ENCODE peak calls at places on chromosomes 11 and 22, in four cellular contexts. N is tibial nerve, S is AG09319, U is foreskin fibroblast. Y is an unnamed sample.

GRCh38 chr11:130616578-130616977 is 168.1 kb downstream of the ADAMTS15 start:
- DNase-seq in S (no peak), U (no peak), N (no peak), Y (no peak)

GRCh38 chr11:56331861-56332491 is 13.9 kb upstream of the OR8K1 start:
- DNase-seq in S (no peak), N (no peak), U (no peak), Y (no peak)

GRCh38 chr22:20205464-20205963 is 54.7 kb upstream of the CCDC188 start:
- DNase-seq in N (no peak), U (no peak), S (no peak), Y (no peak)

GRCh38 chr11:85685820-85686459 is at the start of gene CCDC89:
- DNase-seq in S (peak; percentile 88), N (peak; percentile 70), U (peak; percentile 94), Y (peak; percentile 91)

GRCh38 chr11:71118671-71119250 is 133.6 kb downstream of the SHANK2 start:
- DNase-seq in S (no peak), U (no peak), N (no peak), Y (no peak)

GRCh38 chr22:39493759-39494158 is 8.3 kb upstream of the MIEF1 start:
- DNase-seq in N (no peak), U (peak; percentile 88), S (peak; percentile 67), Y (no peak)

GRCh38 chr11:101738494-101738893 is 154.7 kb upstream of the TRPC6 start:
- DNase-seq in S (no peak), N (no peak), U (no peak), Y (no peak)

GRCh38 chr11:34342008-34342533 is 15.7 kb downstream of the ABTB2 start:
- DNase-seq in N (peak; percentile 38), U (no peak), S (no peak), Y (no peak)

GRCh38 chr11:68342459-68343158 is 30.2 kb downstream of the LRP5 start:
- DNase-seq in N (no peak), S (no peak), U (no peak), Y (no peak)

GRCh38 chr11:133176748-133177147 is 355.6 kb downstream of the OPCML start:
- DNase-seq in S (no peak), N (no peak), U (no peak), Y (no peak)

GRCh38 chr11:35725880-35726279 is 63.3 kb downstream of the TRIM44 start:
- DNase-seq in N (peak; percentile 7), U (peak; percentile 57), S (no peak), Y (no peak)

DNA sequence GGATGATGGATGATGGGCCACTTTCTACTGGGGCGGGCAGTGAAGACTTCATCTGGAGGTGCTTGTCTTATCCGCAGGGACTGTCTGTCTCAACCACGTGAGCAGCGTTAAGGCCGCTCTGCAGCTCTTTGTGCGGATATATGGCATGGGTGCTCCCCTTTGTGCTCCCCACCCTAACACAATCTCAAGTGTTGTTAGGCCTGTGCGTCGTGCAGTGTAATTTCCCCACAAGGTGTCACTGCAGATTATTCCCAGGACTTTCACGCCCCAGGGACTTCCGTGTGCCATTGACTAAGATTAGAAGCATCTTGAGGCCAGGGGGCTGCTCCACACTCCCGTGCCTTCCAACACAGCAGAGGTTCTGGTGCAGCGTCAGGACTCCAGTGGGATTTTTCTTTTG is 65.3 kb downstream of the TBC1D22A start:
- DNase-seq in N (no peak), S (no peak), U (no peak), Y (peak; percentile 24)
- TF ChIP-seq CTCF in N (no peak), S (no peak), U (no peak), Y (no peak)

DNA sequence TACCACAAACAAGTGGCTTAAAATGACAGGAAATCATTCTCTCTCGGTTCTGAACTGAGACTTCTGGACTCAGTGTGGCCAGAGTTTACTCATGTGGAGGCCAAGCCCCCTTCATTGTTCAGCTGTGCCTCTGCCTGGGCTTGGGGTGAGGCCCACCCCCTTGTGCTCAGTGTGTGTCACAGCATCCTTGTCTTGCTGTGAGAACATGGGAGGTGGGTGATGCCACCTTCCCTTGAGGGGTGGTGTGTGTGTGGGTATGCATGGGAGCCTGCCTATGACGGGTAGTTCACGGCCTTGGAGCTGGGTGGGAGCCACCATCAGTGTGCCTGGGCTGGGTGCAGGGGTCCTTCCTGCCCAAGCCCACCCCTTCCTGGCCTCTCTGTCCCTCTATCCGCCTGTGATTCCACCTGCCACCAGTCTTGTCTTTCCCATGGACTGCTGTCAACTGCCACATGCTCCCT is 101.7 kb downstream of the MORC2 start:
- DNase-seq in N (no peak), U (no peak), S (no peak), Y (peak; percentile 49)
- TF ChIP-seq CTCF in N (no peak), U (peak; percentile 15), S (no peak), Y (no peak)

GRCh38 chr11:83037877-83038276 is 33.8 kb downstream of the RAB30 start:
- DNase-seq in U (no peak), S (no peak), N (no peak), Y (no peak)
- TF ChIP-seq CTCF in U (no peak), S (no peak), N (no peak), Y (no peak)

GRCh38 chr11:78961186-78961782 is 386.6 kb upstream of the NARS2 start:
- DNase-seq in S (no peak), N (no peak), U (no peak), Y (no peak)
- TF ChIP-seq CTCF in S (peak; percentile 68), N (no peak), U (peak; percentile 69), Y (no peak)